ENCODE peak calls at places on chromosome 6, in six cellular contexts. I is HCT116, U is HepG2, R is SK-N-SH, B is K562, A is GM12878. T is an unnamed sample.

GRCh38 chr6:139679516-139680179 is 305.2 kb upstream of the CITED2 start:
- DNase-seq in I (no peak), U (peak), R (no peak), B (no peak), A (no peak), T (no peak)

GRCh38 chr6:46973029-46973428 is 51.3 kb upstream of the ADGRF5 start:
- DNase-seq in I (no peak), U (no peak), R (no peak), B (no peak), A (no peak), T (no peak)

GRCh38 chr6:167579786-167580370 is 246.8 kb upstream of the AFDN start:
- DNase-seq in I (no peak), U (no peak), R (no peak), B (no peak), A (no peak), T (no peak)

GRCh38 chr6:125022391-125022989 is 60.3 kb downstream of the RNF217 start:
- DNase-seq in I (no peak), U (no peak), R (no peak), B (peak), A (no peak), T (no peak)

GRCh38 chr6:18253635-18254034 is 10.7 kb downstream of the DEK start:
- DNase-seq in I (no peak), U (no peak), R (no peak), B (no peak), A (no peak), T (no peak)

GRCh38 chr6:89118931-89119330 is 1.1 kb upstream of the SRSF12 start:
- DNase-seq in I (no peak), U (no peak), R (peak), B (no peak), A (no peak), T (peak)

GRCh38 chr6:34289137-34289536 is 40.3 kb upstream of the SMIM29 start:
- DNase-seq in I (no peak), U (no peak), R (no peak), B (no peak), A (no peak), T (no peak)

GRCh38 chr6:151705994-151706733 is 101.3 kb upstream of the ESR1 start:
- DNase-seq in I (no peak), U (no peak), R (no peak), B (no peak), A (no peak), T (no peak)

GRCh38 chr6:107123501-107123900 is 8.2 kb upstream of the BEND3 start:
- DNase-seq in I (no peak), U (no peak), R (no peak), B (no peak), A (no peak), T (no peak)

GRCh38 chr6:157885211-157885788 is 62.3 kb downstream of the SNX9 start:
- DNase-seq in I (no peak), U (no peak), R (no peak), B (no peak), A (no peak), T (no peak)

GRCh38 chr6:51027283-51028065 is 208.8 kb downstream of the TFAP2B start:
- DNase-seq in I (no peak), U (no peak), R (no peak), B (no peak), A (no peak), T (no peak)

DNA sequence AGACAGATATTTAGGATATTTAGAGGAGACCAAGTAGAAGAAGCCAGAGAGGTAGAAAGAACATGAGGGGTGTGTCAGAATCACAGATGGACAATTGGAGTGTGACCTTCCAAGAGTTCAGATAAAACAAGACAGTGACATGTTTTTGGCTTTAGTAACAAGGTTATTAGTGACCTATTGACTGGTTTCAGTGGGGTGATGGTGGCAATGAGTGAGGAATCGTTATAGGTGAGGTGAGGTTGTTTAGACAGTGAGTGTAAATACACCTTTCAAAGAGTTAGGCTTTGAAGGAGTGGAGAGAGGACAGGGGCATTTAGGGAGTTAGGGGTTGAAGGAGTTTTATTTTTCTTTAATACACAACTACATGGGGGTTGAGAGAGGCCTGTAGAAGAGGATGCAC is 3.2 kb downstream of the SNRNP48 start:
- DNase-seq in I (no peak), U (no peak), R (no peak), B (no peak), A (no peak), T (no peak)
- TF ChIP-seq JUND in I (no peak), U (no peak), R (no peak), B (no peak), A (no peak), T (no peak)

DNA sequence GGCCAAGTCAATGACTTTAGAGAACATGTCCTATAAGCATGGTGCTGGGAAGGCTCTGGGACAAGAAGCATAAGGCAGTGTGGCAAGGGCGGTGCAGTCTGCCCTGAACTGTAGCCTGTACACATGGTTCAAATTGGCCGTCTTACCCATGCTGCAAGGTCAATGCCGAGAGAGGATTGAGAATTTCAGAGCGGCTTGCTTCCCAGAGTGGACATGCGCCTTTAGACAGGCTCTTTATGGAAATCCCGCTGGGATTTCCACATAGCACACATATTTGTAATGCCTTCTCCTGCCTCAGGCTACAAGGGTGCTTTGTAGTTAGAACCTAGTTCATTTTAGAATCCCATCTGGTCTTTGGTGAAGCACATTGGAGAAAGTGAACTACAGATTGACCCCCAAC is 36.1 kb upstream of the CEP162 start:
- DNase-seq in I (no peak), U (peak), R (no peak), B (no peak), A (no peak), T (peak)
- TF ChIP-seq JUND in I (no peak), U (no peak), R (no peak), B (no peak), A (no peak), T (no peak)

DNA sequence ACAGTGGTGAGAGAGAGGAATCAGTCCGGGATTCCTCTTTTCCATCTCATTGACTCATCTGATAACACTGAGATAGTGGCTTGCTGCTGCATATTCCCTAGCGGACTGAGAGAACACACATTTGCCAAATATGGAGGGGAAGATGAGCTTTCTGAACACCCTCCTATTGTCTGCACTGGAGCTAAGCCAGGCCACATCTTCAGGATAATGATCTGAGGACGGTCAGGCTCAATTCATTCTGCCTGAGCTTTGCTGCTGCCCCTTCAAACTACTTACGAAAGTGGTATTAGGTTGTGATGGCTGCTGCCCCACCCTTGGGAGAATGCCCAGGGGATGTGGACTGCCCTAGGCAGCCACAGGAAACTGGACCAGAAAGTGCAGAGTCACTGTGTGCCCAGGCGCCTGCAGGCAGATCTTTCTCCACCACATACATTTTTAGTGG is 39.4 kb upstream of the PDE7B start:
- DNase-seq in I (no peak), U (no peak), R (no peak), B (no peak), A (no peak), T (no peak)
- TF ChIP-seq JUND in I (no peak), U (no peak), R (peak), B (no peak), A (no peak), T (no peak)

GRCh38 chr6:12719017-12719416 is 2.5 kb downstream of the PHACTR1 start:
- DNase-seq in I (no peak), U (no peak), R (no peak), B (no peak), A (no peak), T (peak)

GRCh38 chr6:12720310-12720709 is 3.7 kb downstream of the PHACTR1 start:
- DNase-seq in I (no peak), U (no peak), R (no peak), B (no peak), A (no peak), T (peak)

GRCh38 chr6:12717356-12717755 is 789 bp downstream of the PHACTR1 start:
- DNase-seq in I (no peak), U (peak), R (peak), B (no peak), A (no peak), T (no peak)

GRCh38 chr6:12716298-12716853 is at the start of gene PHACTR1:
- DNase-seq in I (no peak), U (no peak), R (no peak), B (no peak), A (no peak), T (peak)

GRCh38 chr6:12718025-12718424 is 1.5 kb downstream of the PHACTR1 start:
- DNase-seq in I (no peak), U (peak), R (no peak), B (no peak), A (no peak), T (no peak)
- TF ChIP-seq JUND in I (no peak), U (no peak), R (no peak), B (no peak), A (no peak), T (peak)

GRCh38 chr6:30727920-30728605 is 7.9 kb downstream of the TUBB start:
- DNase-seq in I (no peak), U (no peak), R (peak), B (no peak), A (no peak), T (no peak)
- TF ChIP-seq JUND in I (no peak), U (no peak), R (no peak), B (no peak), A (no peak), T (no peak)

GRCh38 chr6:41733707-41734665 is 1.4 kb downstream of the TFEB start:
- DNase-seq in I (peak), U (peak), R (peak), B (peak), A (peak), T (peak)
- TF ChIP-seq JUND in I (no peak), U (no peak), R (no peak), B (no peak), A (no peak), T (no peak)

GRCh38 chr6:4944325-4944724 is 59.5 kb downstream of the RPP40 start:
- DNase-seq in I (no peak), U (no peak), R (no peak), B (no peak), A (no peak), T (no peak)

GRCh38 chr6:4942673-4943009 is 61.2 kb downstream of the RPP40 start:
- DNase-seq in I (no peak), U (no peak), R (no peak), B (no peak), A (no peak), T (no peak)

GRCh38 chr6:4941782-4942672 is 61.8 kb downstream of the RPP40 start:
- DNase-seq in I (peak), U (peak), R (no peak), B (peak), A (peak), T (no peak)

GRCh38 chr6:4946521-4946920 is 57.3 kb downstream of the RPP40 start:
- DNase-seq in I (no peak), U (no peak), R (no peak), B (no peak), A (no peak), T (no peak)

GRCh38 chr6:4943716-4944115 is 60.1 kb downstream of the RPP40 start:
- DNase-seq in I (no peak), U (no peak), R (no peak), B (no peak), A (no peak), T (no peak)
- TF ChIP-seq JUND in I (no peak), U (no peak), R (no peak), B (peak), A (no peak), T (no peak)

T was measured in T47D.